ENCODE peak calls at places on chromosomes 4 and X, in five cellular contexts. One of them, this sample, is unnamed.

GRCh38 chr4:176437756-176438155 is 118.0 kb downstream of the SPCS3 start:
- DNase-seq in HepG2: no peak
- DNase-seq in GM12878: no peak
- DNase-seq in K562: no peak
- DNase-seq in H1: no peak
- DNase-seq in this sample: no peak

GRCh38 chrX:131783555-131784338 is 239.4 kb upstream of the STK26 start:
- DNase-seq in HepG2: no peak
- DNase-seq in H1: no peak
- DNase-seq in K562: no peak
- DNase-seq in GM12878: peak; percentile 90
- DNase-seq in this sample: no peak

GRCh38 chr4:38884254-38884653 is 16.6 kb downstream of the FAM114A1 start:
- DNase-seq in GM12878: no peak
- DNase-seq in H1: no peak
- DNase-seq in HepG2: no peak
- DNase-seq in K562: no peak
- DNase-seq in this sample: no peak

GRCh38 chrX:34880656-34881055 is 61.9 kb upstream of the FAM47B start:
- DNase-seq in HepG2: no peak
- DNase-seq in H1: no peak
- DNase-seq in GM12878: no peak
- DNase-seq in K562: no peak
- DNase-seq in this sample: no peak

GRCh38 chr4:42344749-42345148 is 52.5 kb upstream of the SHISA3 start:
- DNase-seq in H1: no peak
- DNase-seq in GM12878: no peak
- DNase-seq in HepG2: no peak
- DNase-seq in K562: no peak
- DNase-seq in this sample: no peak

GRCh38 chrX:129653985-129654651 is 638 bp downstream of the APLN start:
- DNase-seq in K562: no peak
- DNase-seq in H1: no peak
- DNase-seq in GM12878: no peak
- DNase-seq in HepG2: no peak
- DNase-seq in this sample: peak; percentile 74

GRCh38 chr4:26356067-26356466 is 35.3 kb downstream of the RBPJ start:
- DNase-seq in K562: no peak
- DNase-seq in GM12878: peak; percentile 16
- DNase-seq in HepG2: no peak
- DNase-seq in H1: no peak
- DNase-seq in this sample: no peak

GRCh38 chrX:25523574-25523973 is 507.8 kb upstream of the ARX start:
- DNase-seq in K562: peak; percentile 2
- DNase-seq in GM12878: no peak
- DNase-seq in H1: peak; percentile 3
- DNase-seq in HepG2: peak; percentile 42
- DNase-seq in this sample: peak; percentile 37

GRCh38 chr4:149706942-149707341 is 108.7 kb downstream of the IQCM start:
- DNase-seq in GM12878: no peak
- DNase-seq in HepG2: no peak
- DNase-seq in K562: no peak
- DNase-seq in H1: no peak
- DNase-seq in this sample: no peak

GRCh38 chr4:70291341-70291740 is 43.4 kb upstream of the CABS1 start:
- DNase-seq in K562: no peak
- DNase-seq in HepG2: no peak
- DNase-seq in GM12878: no peak
- DNase-seq in H1: no peak
- DNase-seq in this sample: no peak

GRCh38 chrX:29617276-29617675 is 598.1 kb upstream of the MAGEB2 start:
- DNase-seq in K562: no peak
- DNase-seq in GM12878: no peak
- DNase-seq in H1: no peak
- DNase-seq in HepG2: no peak
- DNase-seq in this sample: no peak

GRCh38 chr4:26753642-26754041 is 107.0 kb upstream of the STIM2 start:
- DNase-seq in GM12878: no peak
- DNase-seq in K562: no peak
- DNase-seq in HepG2: no peak
- DNase-seq in H1: no peak
- DNase-seq in this sample: no peak

GRCh38 chr4:39118034-39118658 is 56.1 kb downstream of the KLHL5 start:
- DNase-seq in GM12878: no peak
- DNase-seq in HepG2: peak; percentile 3
- DNase-seq in K562: no peak
- DNase-seq in H1: no peak
- DNase-seq in this sample: no peak

GRCh38 chrX:15207994-15208393 is 61.9 kb downstream of the ASB9 start:
- DNase-seq in K562: no peak
- DNase-seq in H1: no peak
- DNase-seq in HepG2: no peak
- DNase-seq in GM12878: no peak
- DNase-seq in this sample: no peak

GRCh38 chr4:5893013-5893580 is at the start of gene CRMP1:
- DNase-seq in K562: no peak
- DNase-seq in HepG2: no peak
- DNase-seq in H1: no peak
- DNase-seq in GM12878: no peak
- DNase-seq in this sample: peak; percentile 97

GRCh38 chr4:159443975-159444374 is 341.1 kb downstream of the RAPGEF2 start:
- DNase-seq in GM12878: no peak
- DNase-seq in HepG2: no peak
- DNase-seq in K562: no peak
- DNase-seq in H1: no peak
- DNase-seq in this sample: no peak

GRCh38 chr4:29002151-29002550 is 1718.0 kb upstream of the PCDH7 start:
- DNase-seq in GM12878: no peak
- DNase-seq in H1: peak; percentile 17
- DNase-seq in HepG2: no peak
- DNase-seq in K562: no peak
- DNase-seq in this sample: no peak

GRCh38 chr4:57020467-57021101 is 41.9 kb downstream of the POLR2B start:
- DNase-seq in HepG2: no peak
- DNase-seq in K562: no peak
- DNase-seq in GM12878: no peak
- DNase-seq in H1: no peak
- DNase-seq in this sample: no peak

GRCh38 chr4:172601195-172601594 is 567.4 kb upstream of the GALNT7 start:
- DNase-seq in H1: no peak
- DNase-seq in HepG2: no peak
- DNase-seq in K562: no peak
- DNase-seq in GM12878: no peak
- DNase-seq in this sample: no peak

GRCh38 chr4:125369098-125369497 is 54.3 kb downstream of the FAT4 start:
- DNase-seq in HepG2: no peak
- DNase-seq in K562: no peak
- DNase-seq in H1: no peak
- DNase-seq in GM12878: no peak
- DNase-seq in this sample: no peak

GRCh38 chr4:38867478-38868054 is at the start of gene FAM114A1:
- DNase-seq in GM12878: no peak
- DNase-seq in H1: no peak
- DNase-seq in K562: peak; percentile 86
- DNase-seq in HepG2: peak; percentile 51
- DNase-seq in this sample: peak; percentile 94

GRCh38 chr4:156294577-156294976 is 340.9 kb upstream of the CTSO start:
- DNase-seq in H1: peak; percentile 13
- DNase-seq in K562: no peak
- DNase-seq in HepG2: peak; percentile 35
- DNase-seq in GM12878: no peak
- DNase-seq in this sample: peak; percentile 6

GRCh38 chrX:19956923-19957322 is 33.9 kb downstream of the BCLAF3 start:
- DNase-seq in H1: no peak
- DNase-seq in GM12878: no peak
- DNase-seq in K562: no peak
- DNase-seq in HepG2: no peak
- DNase-seq in this sample: no peak

GRCh38 chr4:154958621-154959358 is 177.7 kb downstream of the RBM46 start:
- DNase-seq in HepG2: no peak
- DNase-seq in K562: no peak
- DNase-seq in GM12878: no peak
- DNase-seq in H1: no peak
- DNase-seq in this sample: no peak

GRCh38 chrX:155577682-155578081 is 35.1 kb downstream of the TMLHE start:
- DNase-seq in GM12878: peak; percentile 2
- DNase-seq in H1: no peak
- DNase-seq in HepG2: no peak
- DNase-seq in K562: no peak
- DNase-seq in this sample: no peak

GRCh38 chr4:37973481-37973880 is 13.3 kb downstream of the PTTG2 start:
- DNase-seq in HepG2: no peak
- DNase-seq in H1: no peak
- DNase-seq in K562: no peak
- DNase-seq in GM12878: no peak
- DNase-seq in this sample: no peak

GRCh38 chr4:104795264-104795934 is 300.7 kb upstream of the CXXC4 start:
- DNase-seq in K562: no peak
- DNase-seq in H1: no peak
- DNase-seq in GM12878: peak; percentile 56
- DNase-seq in HepG2: no peak
- DNase-seq in this sample: no peak

GRCh38 chrX:69163936-69164741 is 1.1 kb downstream of the PJA1 start:
- DNase-seq in HepG2: no peak
- DNase-seq in GM12878: no peak
- DNase-seq in K562: peak; percentile 17
- DNase-seq in H1: no peak
- DNase-seq in this sample: peak; percentile 79

GRCh38 chr4:1297023-1297395 is 7.3 kb downstream of the MAEA start:
- DNase-seq in HepG2: no peak
- DNase-seq in K562: no peak
- DNase-seq in GM12878: no peak
- DNase-seq in H1: no peak
- DNase-seq in this sample: no peak
- TF ChIP-seq GABPA in HepG2: no peak
- TF ChIP-seq GABPA in K562: no peak
- TF ChIP-seq GABPA in GM12878: no peak
- TF ChIP-seq GABPA in H1: no peak
- TF ChIP-seq GABPA in this sample: no peak

GRCh38 chr4:83660578-83660977 is 124.7 kb downstream of the GPAT3 start:
- DNase-seq in H1: no peak
- DNase-seq in HepG2: no peak
- DNase-seq in K562: no peak
- DNase-seq in GM12878: no peak
- DNase-seq in this sample: no peak

GRCh38 chr4:83661359-83661758 is 125.5 kb downstream of the GPAT3 start:
- DNase-seq in HepG2: no peak
- DNase-seq in GM12878: no peak
- DNase-seq in K562: no peak
- DNase-seq in H1: no peak
- DNase-seq in this sample: no peak

GRCh38 chr4:83662204-83662603 is 126.3 kb downstream of the GPAT3 start:
- DNase-seq in K562: no peak
- DNase-seq in GM12878: no peak
- DNase-seq in HepG2: no peak
- DNase-seq in H1: no peak
- DNase-seq in this sample: no peak

GRCh38 chr4:83664741-83665140 is 128.8 kb downstream of the GPAT3 start:
- DNase-seq in H1: no peak
- DNase-seq in GM12878: no peak
- DNase-seq in HepG2: no peak
- DNase-seq in K562: no peak
- DNase-seq in this sample: no peak

DNA sequence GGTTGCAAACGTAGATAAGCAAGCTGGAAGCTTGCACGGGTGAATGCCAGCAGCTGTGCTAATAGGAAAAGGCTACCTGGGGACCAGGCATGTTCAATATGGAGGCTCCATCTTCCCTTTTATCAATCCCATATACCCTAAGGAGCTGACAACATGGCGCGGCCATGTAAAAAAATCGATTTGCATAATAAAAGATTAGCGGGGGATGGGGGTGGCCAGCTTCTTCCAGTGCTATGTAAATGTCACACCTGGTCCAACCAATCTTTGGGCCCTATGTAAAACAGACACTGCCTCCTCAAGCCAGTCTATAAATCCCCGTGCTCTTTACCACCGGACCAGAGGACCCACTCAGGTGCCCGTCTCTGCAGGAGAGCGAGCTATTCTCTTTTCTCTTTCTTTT is 128.2 kb downstream of the GPAT3 start:
- DNase-seq in K562: no peak
- DNase-seq in H1: no peak
- DNase-seq in GM12878: no peak
- DNase-seq in HepG2: no peak
- DNase-seq in this sample: no peak
- H3K4me2 ChIP-seq in K562: no peak overlapping the region
- H3K4me2 ChIP-seq in H1: no peak overlapping the region
- H3K4me2 ChIP-seq in GM12878: no peak overlapping the region
- H3K4me2 ChIP-seq in HepG2: no peak overlapping the region
- H3K4me2 ChIP-seq in this sample: no peak overlapping the region

DNA sequence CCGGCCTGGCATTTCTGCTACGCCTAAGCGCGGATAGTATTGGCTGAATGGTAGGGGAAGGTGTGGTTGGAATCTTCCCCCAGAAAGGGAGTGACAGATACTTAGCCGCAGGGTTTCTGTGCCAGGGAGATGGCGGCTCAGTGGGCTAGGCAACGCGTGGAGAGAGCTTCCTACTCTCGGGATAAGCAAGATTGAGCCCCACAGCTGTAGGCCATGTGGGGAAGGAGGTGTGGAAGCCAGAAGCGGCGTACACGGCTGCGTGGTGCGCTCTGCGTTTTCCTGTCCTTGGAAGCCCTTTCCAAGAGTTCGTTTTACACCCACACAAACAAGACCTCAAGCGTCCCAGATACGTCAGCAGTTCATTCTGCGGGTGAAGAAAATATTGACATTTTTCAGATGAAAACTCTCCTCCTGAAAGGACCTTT is 376 bp upstream of the GPAT3 start:
- DNase-seq in H1: no peak
- DNase-seq in HepG2: peak; percentile 12
- DNase-seq in K562: peak; percentile 39
- DNase-seq in GM12878: no peak
- DNase-seq in this sample: no peak
- H3K27ac ChIP-seq in H1: no peak overlapping the region
- H3K27ac ChIP-seq in HepG2: no peak overlapping the region
- H3K27ac ChIP-seq in K562: peak overlapping the region; percentile 54
- H3K27ac ChIP-seq in GM12878: no peak overlapping the region
- H3K27ac ChIP-seq in this sample: no peak overlapping the region

DNA sequence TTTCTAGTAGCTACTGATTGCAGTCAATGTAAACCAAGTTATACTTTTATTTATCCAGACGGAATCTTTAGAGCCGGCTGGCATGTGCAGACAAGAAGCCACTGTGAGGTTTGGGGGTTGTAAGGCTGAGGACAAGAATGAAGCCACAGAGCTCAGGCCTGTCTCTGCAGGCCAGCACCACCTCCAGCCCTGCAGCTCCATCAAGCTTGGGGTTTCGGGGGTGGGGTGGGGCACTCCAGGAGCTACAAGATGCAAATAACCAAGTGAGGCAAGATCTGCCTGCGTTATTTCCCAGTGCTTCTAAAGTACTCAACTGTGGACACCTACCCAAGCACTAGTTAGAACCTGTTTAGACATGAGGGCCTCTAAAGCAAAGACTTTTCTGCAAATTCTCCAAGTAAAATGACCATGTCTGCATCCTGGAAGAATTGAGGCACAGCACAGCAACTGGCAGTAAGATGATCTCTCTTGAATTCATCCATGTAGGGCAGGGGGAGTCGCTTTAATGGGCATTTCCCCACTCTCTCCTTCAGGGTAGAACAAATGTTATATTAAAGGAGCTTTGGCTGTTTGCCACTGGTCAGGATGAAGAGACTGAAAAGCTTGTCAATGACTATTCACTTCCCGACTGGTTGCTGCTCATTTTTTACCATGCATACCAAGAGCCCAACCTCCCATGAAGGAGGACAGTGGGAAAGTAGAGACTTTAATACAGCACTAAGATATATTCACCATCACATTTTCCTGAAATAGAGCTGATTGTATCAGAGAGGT is 222.5 kb downstream of the MGST2 start:
- DNase-seq in GM12878: peak; percentile 15
- DNase-seq in HepG2: no peak
- DNase-seq in H1: no peak
- DNase-seq in K562: no peak
- DNase-seq in this sample: peak; percentile 23
- TF ChIP-seq GABPA in GM12878: no peak
- TF ChIP-seq GABPA in HepG2: no peak
- TF ChIP-seq GABPA in H1: no peak
- TF ChIP-seq GABPA in K562: no peak
- TF ChIP-seq GABPA in this sample: no peak

This sample was measured in SK-N-SH.